ENCODE peak calls at places on chromosomes 12 and 14, in four cellular contexts. K is ELF-1; P is RKO; N is stimulated activated effector memory CD8-positive, alpha-beta T cell treated with anti-CD3 and anti-CD28 coated beads, Interleukin-12 subunit alpha, Interleukin-12 subunit beta, amount 100 ng/mL, for 72 hours. I is an unnamed sample.

GRCh38 chr12:92065018-92065499 is 80.6 kb downstream of the BTG1 start:
- DNase-seq in K (no peak), P (no peak), N (peak), I (no peak)

GRCh38 chr12:44038411-44038810 is 202.5 kb downstream of the TMEM117 start:
- DNase-seq in K (no peak), P (no peak), N (no peak), I (no peak)

GRCh38 chr12:110750784-110751461 is 8.2 kb upstream of the PPP1CC start:
- DNase-seq in K (no peak), P (no peak), N (no peak), I (no peak)

GRCh38 chr12:124727244-124727673 is 136.4 kb downstream of the SCARB1 start:
- DNase-seq in K (peak), P (no peak), N (no peak), I (no peak)

GRCh38 chr12:24561882-24562760 is 386.8 kb downstream of the BCAT1 start:
- DNase-seq in K (peak), P (no peak), N (peak), I (peak)

GRCh38 chr12:93127582-93128331 is 198.7 kb upstream of the EEA1 start:
- DNase-seq in K (peak), P (no peak), N (no peak), I (peak)

GRCh38 chr14:36852853-36853634 is 191.4 kb downstream of the PAX9 start:
- DNase-seq in K (no peak), P (no peak), N (no peak), I (no peak)

GRCh38 chr12:48954781-48955501 is 2.3 kb downstream of the ARF3 start:
- DNase-seq in K (no peak), P (no peak), N (no peak), I (no peak)

GRCh38 chr12:90974286-90974685 is 19.3 kb upstream of the CCER1 start:
- DNase-seq in K (no peak), P (no peak), N (no peak), I (no peak)

GRCh38 chr12:131927110-131928079 is 1.7 kb upstream of the PUS1 start:
- DNase-seq in K (peak), P (no peak), N (no peak), I (peak)

GRCh38 chr14:77007975-77008421 is 20.5 kb downstream of the IRF2BPL start:
- DNase-seq in K (peak), P (no peak), N (no peak), I (peak)

GRCh38 chr12:53937596-53938275 is 895 bp upstream of the HOXC13 start:
- DNase-seq in K (no peak), P (no peak), N (no peak), I (no peak)

GRCh38 chr14:103398427-103399195 is 13.4 kb downstream of the MARK3 start:
- DNase-seq in K (no peak), P (no peak), N (no peak), I (no peak)

GRCh38 chr12:106710143-106710893 is 64.2 kb upstream of the RIC8B start:
- DNase-seq in K (peak), P (no peak), N (no peak), I (peak)

I was measured in iPS-NIHi11.